ENCODE peak calls at places on chromosomes 16 and 17, in five cellular contexts. One of them, this sample, is unnamed.

GRCh38 chr17:59565959-59566324 is 532 bp downstream of the DHX40 start:
- DNase-seq in A549: peak
- DNase-seq in HepG2: peak
- DNase-seq in prostate gland: peak
- DNase-seq in uterus: peak
- DNase-seq in this sample: no peak

GRCh38 chr17:15776871-15777270 is 44.8 kb downstream of the TBC1D26 start:
- DNase-seq in A549: no peak
- DNase-seq in HepG2: no peak
- DNase-seq in prostate gland: no peak
- DNase-seq in uterus: no peak
- DNase-seq in this sample: no peak

GRCh38 chr16:87702325-87702811 is 63.4 kb downstream of the KLHDC4 start:
- DNase-seq in A549: no peak
- DNase-seq in HepG2: peak
- DNase-seq in prostate gland: no peak
- DNase-seq in uterus: no peak
- DNase-seq in this sample: no peak

GRCh38 chr17:72826602-72827001 is 265.9 kb downstream of the SLC39A11 start:
- DNase-seq in A549: peak
- DNase-seq in HepG2: no peak
- DNase-seq in prostate gland: no peak
- DNase-seq in uterus: no peak
- DNase-seq in this sample: no peak

GRCh38 chr17:31068291-31068690 is 26.5 kb upstream of the NF1 start:
- DNase-seq in A549: peak
- DNase-seq in HepG2: peak
- DNase-seq in prostate gland: no peak
- DNase-seq in uterus: no peak
- DNase-seq in this sample: no peak

GRCh38 chr17:51152766-51153209 is 571 bp upstream of the NME1 start:
- DNase-seq in A549: no peak
- DNase-seq in HepG2: peak
- DNase-seq in prostate gland: no peak
- DNase-seq in uterus: no peak
- DNase-seq in this sample: no peak

GRCh38 chr16:55081622-55082593 is 151.2 kb downstream of the IRX5 start:
- DNase-seq in A549: no peak
- DNase-seq in HepG2: no peak
- DNase-seq in prostate gland: no peak
- DNase-seq in uterus: no peak
- DNase-seq in this sample: no peak

GRCh38 chr16:88773812-88774291 is 11.2 kb downstream of the PIEZO1 start:
- DNase-seq in A549: no peak
- DNase-seq in HepG2: no peak
- DNase-seq in prostate gland: no peak
- DNase-seq in uterus: no peak
- DNase-seq in this sample: no peak

GRCh38 chr16:27389272-27389961 is 12.6 kb upstream of the IL21R start:
- DNase-seq in A549: no peak
- DNase-seq in HepG2: no peak
- DNase-seq in prostate gland: no peak
- DNase-seq in uterus: no peak
- DNase-seq in this sample: no peak

GRCh38 chr16:27374794-27375499 is 27.0 kb upstream of the IL21R start:
- DNase-seq in A549: peak
- DNase-seq in HepG2: peak
- DNase-seq in prostate gland: peak
- DNase-seq in uterus: peak
- DNase-seq in this sample: peak

GRCh38 chr17:7884581-7885356 is 3.8 kb upstream of the CHD3 start:
- DNase-seq in A549: no peak
- DNase-seq in HepG2: no peak
- DNase-seq in prostate gland: no peak
- DNase-seq in uterus: no peak
- DNase-seq in this sample: no peak

GRCh38 chr17:67636841-67637240 is 80.9 kb upstream of the NOL11 start:
- DNase-seq in A549: no peak
- DNase-seq in HepG2: no peak
- DNase-seq in prostate gland: no peak
- DNase-seq in uterus: no peak
- DNase-seq in this sample: no peak

GRCh38 chr16:81808933-81809480 is 29.9 kb downstream of the PLCG2 start:
- DNase-seq in A549: no peak
- DNase-seq in HepG2: peak
- DNase-seq in prostate gland: no peak
- DNase-seq in uterus: no peak
- DNase-seq in this sample: no peak
- TF ChIP-seq POLR2A in A549: no peak
- TF ChIP-seq POLR2A in HepG2: no peak
- TF ChIP-seq POLR2A in prostate gland: no peak
- TF ChIP-seq POLR2A in uterus: no peak
- TF ChIP-seq POLR2A in this sample: no peak

DNA sequence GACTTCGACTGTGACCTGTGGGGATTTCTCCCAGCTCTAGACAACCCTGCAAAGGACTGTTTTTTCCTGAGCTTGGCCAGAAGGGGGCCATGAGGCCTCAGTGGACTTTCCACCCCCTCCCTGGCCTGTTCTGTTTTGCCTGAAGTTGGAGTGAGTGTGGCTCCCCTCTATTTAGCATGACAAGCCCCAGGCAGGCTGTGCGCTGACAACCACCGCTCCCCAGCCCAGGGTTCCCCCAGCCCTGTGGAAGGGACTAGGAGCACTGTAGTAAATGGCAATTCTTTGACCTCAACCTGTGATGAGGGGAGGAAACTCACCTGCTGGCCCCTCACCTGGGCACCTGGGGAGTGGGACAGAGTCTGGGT is 19.3 kb downstream of the NGFR start:
- DNase-seq in A549: no peak
- DNase-seq in HepG2: peak
- DNase-seq in prostate gland: no peak
- DNase-seq in uterus: peak
- DNase-seq in this sample: no peak
- H3K27ac ChIP-seq in A549: no peak
- H3K27ac ChIP-seq in HepG2: no peak
- H3K27ac ChIP-seq in prostate gland: peak
- H3K27ac ChIP-seq in uterus: peak
- H3K27ac ChIP-seq in this sample: peak

DNA sequence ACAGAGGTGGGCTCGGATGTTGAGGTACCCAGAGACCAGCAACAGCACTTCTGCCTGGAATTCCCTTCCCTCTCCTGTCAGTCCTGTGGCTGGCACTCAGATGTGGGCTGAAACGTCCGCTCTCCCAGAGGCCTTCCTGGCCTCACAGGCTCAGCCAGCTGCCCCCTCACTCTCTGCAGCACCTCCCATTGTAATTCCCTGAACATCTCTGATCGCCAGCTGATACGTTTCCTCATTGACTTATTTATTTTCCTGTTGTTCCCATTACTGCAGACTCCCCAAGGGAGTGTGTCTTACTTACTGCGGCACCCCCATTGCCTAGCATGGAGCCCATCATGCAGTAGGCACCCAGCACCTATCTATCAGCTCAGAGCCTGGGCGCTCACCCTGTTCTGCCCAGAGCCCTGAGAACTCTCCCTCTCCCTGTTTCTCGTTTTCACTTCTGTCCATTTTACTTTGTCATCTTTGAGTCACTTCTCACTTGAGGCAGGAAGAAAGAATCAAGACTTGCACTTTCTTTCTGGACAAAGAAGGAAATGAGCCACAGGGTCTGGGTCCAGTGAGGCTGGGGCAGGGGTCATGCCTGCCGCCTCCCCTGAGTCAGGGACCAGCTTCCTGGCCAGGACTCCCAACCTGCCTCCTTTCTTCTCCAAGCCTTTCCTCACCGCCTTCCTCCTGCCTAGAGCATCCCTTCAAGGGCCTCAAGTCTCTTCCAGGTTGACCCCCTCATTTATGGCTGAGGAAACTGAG is 10.3 kb downstream of the CDH5 start:
- DNase-seq in A549: no peak
- DNase-seq in HepG2: no peak
- DNase-seq in prostate gland: no peak
- DNase-seq in uterus: no peak
- DNase-seq in this sample: no peak
- H3K4me3 ChIP-seq in A549: no peak
- H3K4me3 ChIP-seq in HepG2: no peak
- H3K4me3 ChIP-seq in prostate gland: no peak
- H3K4me3 ChIP-seq in uterus: no peak
- H3K4me3 ChIP-seq in this sample: no peak

DNA sequence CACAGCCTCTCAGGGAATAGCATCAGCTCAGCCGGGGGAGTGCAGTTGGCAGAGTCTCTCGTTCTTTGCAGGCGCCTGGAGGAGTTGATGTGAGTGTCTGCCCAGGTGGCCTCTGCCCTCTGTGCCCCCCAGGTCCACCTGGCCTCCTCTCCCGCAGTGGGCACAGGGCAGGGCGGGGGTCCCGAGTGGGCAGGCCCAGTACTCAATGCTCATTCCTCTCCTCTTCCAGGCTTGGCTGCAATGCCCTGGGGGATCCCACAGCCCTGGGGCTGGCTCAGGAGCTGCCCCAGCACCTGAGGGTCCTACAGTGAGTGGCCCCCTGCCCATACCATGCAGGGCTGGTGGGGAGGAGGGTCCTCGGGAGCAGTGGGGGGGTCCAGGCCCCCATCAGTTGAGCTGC is 14.7 kb upstream of the CPNE2 start:
- DNase-seq in A549: no peak
- DNase-seq in HepG2: no peak
- DNase-seq in prostate gland: no peak
- DNase-seq in uterus: no peak
- DNase-seq in this sample: no peak
- TF ChIP-seq POLR2A in A549: no peak
- TF ChIP-seq POLR2A in HepG2: no peak
- TF ChIP-seq POLR2A in prostate gland: no peak
- TF ChIP-seq POLR2A in uterus: no peak
- TF ChIP-seq POLR2A in this sample: no peak

GRCh38 chr17:44111777-44112176 is 11.7 kb downstream of the HDAC5 start:
- DNase-seq in A549: no peak
- DNase-seq in HepG2: no peak
- DNase-seq in prostate gland: no peak
- DNase-seq in uterus: no peak
- DNase-seq in this sample: peak
- H3K27ac ChIP-seq in A549: peak
- H3K27ac ChIP-seq in HepG2: peak
- H3K27ac ChIP-seq in prostate gland: peak
- H3K27ac ChIP-seq in uterus: peak
- H3K27ac ChIP-seq in this sample: peak

This sample was measured in vagina.